ENCODE peak calls at places on chromosomes 6 and 20, in four cellular contexts. One of them, this sample, is unnamed.

GRCh38 chr6:111450087-111450486 is 32.9 kb downstream of the REV3L start:
- DNase-seq in aorta: no peak
- DNase-seq in foreskin keratinocyte: no peak
- DNase-seq in occipital lobe: no peak
- DNase-seq in this sample: no peak

GRCh38 chr6:149806127-149806526 is 56.6 kb downstream of the PCMT1 start:
- DNase-seq in foreskin keratinocyte: peak; percentile 21
- DNase-seq in aorta: no peak
- DNase-seq in occipital lobe: no peak
- DNase-seq in this sample: no peak

GRCh38 chr6:44278316-44278715 is 8.1 kb downstream of the TMEM151B start:
- DNase-seq in foreskin keratinocyte: no peak
- DNase-seq in occipital lobe: no peak
- DNase-seq in aorta: no peak
- DNase-seq in this sample: no peak

GRCh38 chr6:132929141-132929540 is 114.8 kb downstream of the RPS12 start:
- DNase-seq in occipital lobe: no peak
- DNase-seq in aorta: no peak
- DNase-seq in foreskin keratinocyte: no peak
- DNase-seq in this sample: no peak

GRCh38 chr6:50925548-50925947 is 106.9 kb downstream of the TFAP2B start:
- DNase-seq in foreskin keratinocyte: peak; percentile 2
- DNase-seq in occipital lobe: no peak
- DNase-seq in aorta: no peak
- DNase-seq in this sample: no peak

GRCh38 chr20:58651823-58652605 is 931 bp downstream of the STX16 start:
- DNase-seq in occipital lobe: peak; percentile 38
- DNase-seq in aorta: no peak
- DNase-seq in foreskin keratinocyte: peak; percentile 76
- DNase-seq in this sample: peak; percentile 24

GRCh38 chr6:41740366-41741162 is 5.2 kb upstream of the TFEB start:
- DNase-seq in occipital lobe: no peak
- DNase-seq in aorta: no peak
- DNase-seq in foreskin keratinocyte: no peak
- DNase-seq in this sample: no peak

GRCh38 chr6:138464085-138464484 is 35.2 kb downstream of the NHSL1 start:
- DNase-seq in aorta: no peak
- DNase-seq in occipital lobe: no peak
- DNase-seq in foreskin keratinocyte: no peak
- DNase-seq in this sample: no peak

GRCh38 chr6:155224031-155224451 is 39.8 kb upstream of the CLDN20 start:
- DNase-seq in foreskin keratinocyte: peak; percentile 98
- DNase-seq in occipital lobe: no peak
- DNase-seq in aorta: no peak
- DNase-seq in this sample: no peak

GRCh38 chr6:3837781-3838180 is 11.4 kb upstream of the FAM50B start:
- DNase-seq in aorta: no peak
- DNase-seq in occipital lobe: no peak
- DNase-seq in foreskin keratinocyte: no peak
- DNase-seq in this sample: no peak

GRCh38 chr6:30705620-30706019 is 11.5 kb downstream of the MDC1 start:
- DNase-seq in aorta: peak; percentile 10
- DNase-seq in foreskin keratinocyte: no peak
- DNase-seq in occipital lobe: no peak
- DNase-seq in this sample: no peak

GRCh38 chr6:1686117-1687098 is 76.7 kb downstream of the FOXC1 start:
- DNase-seq in foreskin keratinocyte: peak; percentile 95
- DNase-seq in occipital lobe: no peak
- DNase-seq in aorta: peak; percentile 84
- DNase-seq in this sample: no peak

GRCh38 chr6:135274561-135275293 is 93.6 kb downstream of the MYB start:
- DNase-seq in occipital lobe: no peak
- DNase-seq in aorta: no peak
- DNase-seq in foreskin keratinocyte: no peak
- DNase-seq in this sample: no peak

GRCh38 chr6:147806697-147807096 is 298.2 kb downstream of the SAMD5 start:
- DNase-seq in occipital lobe: no peak
- DNase-seq in foreskin keratinocyte: no peak
- DNase-seq in aorta: no peak
- DNase-seq in this sample: no peak

GRCh38 chr6:26272171-26272631 is 92.8 kb upstream of the BTN3A2 start:
- DNase-seq in occipital lobe: no peak
- DNase-seq in foreskin keratinocyte: no peak
- DNase-seq in aorta: peak; percentile 85
- DNase-seq in this sample: no peak

GRCh38 chr6:126069457-126069856 is 83.1 kb downstream of the TRMT11 start:
- DNase-seq in foreskin keratinocyte: no peak
- DNase-seq in aorta: no peak
- DNase-seq in occipital lobe: no peak
- DNase-seq in this sample: no peak

GRCh38 chr6:39806277-39806676 is 14.1 kb downstream of the DAAM2 start:
- DNase-seq in aorta: no peak
- DNase-seq in foreskin keratinocyte: no peak
- DNase-seq in occipital lobe: no peak
- DNase-seq in this sample: no peak

GRCh38 chr6:110682460-110682853 is 132.8 kb downstream of the CDK19 start:
- DNase-seq in aorta: no peak
- DNase-seq in foreskin keratinocyte: peak; percentile 69
- DNase-seq in occipital lobe: peak; percentile 27
- DNase-seq in this sample: peak; percentile 3

GRCh38 chr6:27547157-27548075 is 74.5 kb upstream of the ZNF184 start:
- DNase-seq in occipital lobe: no peak
- DNase-seq in aorta: no peak
- DNase-seq in foreskin keratinocyte: peak; percentile 76
- DNase-seq in this sample: no peak

GRCh38 chr6:122653094-122653493 is 42.9 kb downstream of the PKIB start:
- DNase-seq in occipital lobe: no peak
- DNase-seq in foreskin keratinocyte: peak; percentile 91
- DNase-seq in aorta: no peak
- DNase-seq in this sample: no peak

GRCh38 chr6:156780117-156780641 is 3.0 kb downstream of the ARID1B start:
- DNase-seq in aorta: no peak
- DNase-seq in foreskin keratinocyte: peak; percentile 94
- DNase-seq in occipital lobe: peak; percentile 49
- DNase-seq in this sample: peak; percentile 4

GRCh38 chr20:49982072-49982345 is 771 bp upstream of the SNAI1 start:
- DNase-seq in foreskin keratinocyte: no peak
- DNase-seq in occipital lobe: no peak
- DNase-seq in aorta: no peak
- DNase-seq in this sample: no peak

GRCh38 chr20:41135187-41135887 is 2.0 kb upstream of the PLCG1 start:
- DNase-seq in occipital lobe: no peak
- DNase-seq in aorta: no peak
- DNase-seq in foreskin keratinocyte: peak; percentile 49
- DNase-seq in this sample: no peak

GRCh38 chr6:31829633-31830492 is 2.3 kb downstream of the HSPA1B start:
- DNase-seq in occipital lobe: no peak
- DNase-seq in foreskin keratinocyte: no peak
- DNase-seq in aorta: peak; percentile 57
- DNase-seq in this sample: peak; percentile 82

GRCh38 chr20:5703542-5704215 is 46.5 kb upstream of the SHLD1 start:
- DNase-seq in foreskin keratinocyte: no peak
- DNase-seq in aorta: no peak
- DNase-seq in occipital lobe: no peak
- DNase-seq in this sample: no peak

GRCh38 chr6:14921170-14921569 is 324.7 kb upstream of the JARID2 start:
- DNase-seq in occipital lobe: no peak
- DNase-seq in aorta: peak; percentile 84
- DNase-seq in foreskin keratinocyte: no peak
- DNase-seq in this sample: peak; percentile 16

GRCh38 chr20:13219327-13220193 is 1.5 kb upstream of the ISM1 start:
- DNase-seq in occipital lobe: no peak
- DNase-seq in aorta: no peak
- DNase-seq in foreskin keratinocyte: no peak
- DNase-seq in this sample: no peak

GRCh38 chr6:15464211-15464725 is 198.6 kb downstream of the DTNBP1 start:
- DNase-seq in occipital lobe: no peak
- DNase-seq in foreskin keratinocyte: no peak
- DNase-seq in aorta: no peak
- DNase-seq in this sample: no peak

GRCh38 chr6:39377530-39377929 is 55.0 kb upstream of the KCNK16 start:
- DNase-seq in occipital lobe: peak; percentile 63
- DNase-seq in foreskin keratinocyte: peak; percentile 45
- DNase-seq in aorta: no peak
- DNase-seq in this sample: peak; percentile 52

GRCh38 chr6:150894935-150895686 is 29.6 kb downstream of the MTHFD1L start:
- DNase-seq in foreskin keratinocyte: no peak
- DNase-seq in occipital lobe: no peak
- DNase-seq in aorta: no peak
- DNase-seq in this sample: no peak

GRCh38 chr6:12593720-12594540 is 122.6 kb upstream of the PHACTR1 start:
- DNase-seq in occipital lobe: no peak
- DNase-seq in foreskin keratinocyte: no peak
- DNase-seq in aorta: no peak
- DNase-seq in this sample: no peak

GRCh38 chr20:36314734-36315544 is 8.8 kb downstream of the DLGAP4 start:
- DNase-seq in occipital lobe: no peak
- DNase-seq in foreskin keratinocyte: no peak
- DNase-seq in aorta: peak; percentile 41
- DNase-seq in this sample: no peak

GRCh38 chr20:40966103-40966502 is 62.5 kb upstream of the TOP1 start:
- DNase-seq in foreskin keratinocyte: no peak
- DNase-seq in aorta: no peak
- DNase-seq in occipital lobe: no peak
- DNase-seq in this sample: no peak

GRCh38 chr6:163120223-163120622 is 294.3 kb upstream of the QKI start:
- DNase-seq in aorta: no peak
- DNase-seq in foreskin keratinocyte: no peak
- DNase-seq in occipital lobe: no peak
- DNase-seq in this sample: no peak

This sample was measured in nucleus accumbens.